ENCODE peak calls at places on chromosomes 12 and 14, in six cellular contexts. N, V, F, J, I and T are unnamed samples.

GRCh38 chr12:11693068-11693467 is 43.6 kb downstream of the ETV6 start:
- DNase-seq in N (no peak), V (no peak), F (no peak), J (no peak), I (no peak), T (no peak)

GRCh38 chr14:95340201-95340697 is 20.5 kb upstream of the CLMN start:
- DNase-seq in N (no peak), V (no peak), F (no peak), J (no peak), I (no peak), T (no peak)

GRCh38 chr14:67674480-67675218 is at the start of gene VTI1B:
- DNase-seq in N (peak), V (peak), F (peak), J (peak), I (peak), T (peak)

GRCh38 chr14:75627406-75627805 is 33.3 kb downstream of the ERG28 start:
- DNase-seq in N (no peak), V (no peak), F (no peak), J (no peak), I (no peak), T (no peak)

GRCh38 chr12:112538740-112539139 is 120.0 kb downstream of the PTPN11 start:
- DNase-seq in N (no peak), V (no peak), F (no peak), J (no peak), I (no peak), T (no peak)

GRCh38 chr14:21054768-21055145 is 2.9 kb upstream of the RNASE8 start:
- DNase-seq in N (no peak), V (no peak), F (no peak), J (no peak), I (peak), T (no peak)

GRCh38 chr12:110001596-110001995 is 2.4 kb downstream of the ANKRD13A start:
- DNase-seq in N (no peak), V (no peak), F (no peak), J (no peak), I (no peak), T (no peak)

GRCh38 chr12:33438025-33438772 is 1.4 kb downstream of the SYT10 start:
- DNase-seq in N (no peak), V (no peak), F (no peak), J (no peak), I (no peak), T (no peak)

GRCh38 chr14:20624495-20625070 is 16.9 kb downstream of the OR6S1 start:
- DNase-seq in N (no peak), V (peak), F (no peak), J (peak), I (peak), T (peak)

GRCh38 chr14:81330619-81331122 is 69.5 kb downstream of the STON2 start:
- DNase-seq in N (no peak), V (no peak), F (no peak), J (no peak), I (no peak), T (no peak)

GRCh38 chr14:94382684-94383663 is 5.4 kb downstream of the SERPINA1 start:
- DNase-seq in N (no peak), V (no peak), F (no peak), J (no peak), I (peak), T (no peak)

GRCh38 chr12:121461048-121461447 is 61.1 kb downstream of the RNF34 start:
- DNase-seq in N (no peak), V (no peak), F (no peak), J (no peak), I (no peak), T (no peak)

GRCh38 chr12:132717531-132718387 is 7.1 kb downstream of the PGAM5 start:
- DNase-seq in N (no peak), V (no peak), F (no peak), J (no peak), I (no peak), T (no peak)

GRCh38 chr14:91246051-91246852 is 1.7 kb upstream of the GPR68 start:
- DNase-seq in N (no peak), V (no peak), F (peak), J (no peak), I (no peak), T (no peak)

GRCh38 chr12:110109037-110109836 is 14.9 kb upstream of the IFT81 start:
- DNase-seq in N (no peak), V (peak), F (no peak), J (peak), I (peak), T (peak)

GRCh38 chr12:115697341-115697740 is 580.2 kb downstream of the MED13L start:
- DNase-seq in N (no peak), V (no peak), F (no peak), J (peak), I (no peak), T (no peak)

GRCh38 chr14:22123188-22123560 is 449.6 kb upstream of the OR4E1 start:
- DNase-seq in N (no peak), V (no peak), F (no peak), J (no peak), I (no peak), T (no peak)
- H3K4me3 ChIP-seq in N (no peak), V (no peak), F (peak), J (no peak), I (no peak), T (no peak)

DNA sequence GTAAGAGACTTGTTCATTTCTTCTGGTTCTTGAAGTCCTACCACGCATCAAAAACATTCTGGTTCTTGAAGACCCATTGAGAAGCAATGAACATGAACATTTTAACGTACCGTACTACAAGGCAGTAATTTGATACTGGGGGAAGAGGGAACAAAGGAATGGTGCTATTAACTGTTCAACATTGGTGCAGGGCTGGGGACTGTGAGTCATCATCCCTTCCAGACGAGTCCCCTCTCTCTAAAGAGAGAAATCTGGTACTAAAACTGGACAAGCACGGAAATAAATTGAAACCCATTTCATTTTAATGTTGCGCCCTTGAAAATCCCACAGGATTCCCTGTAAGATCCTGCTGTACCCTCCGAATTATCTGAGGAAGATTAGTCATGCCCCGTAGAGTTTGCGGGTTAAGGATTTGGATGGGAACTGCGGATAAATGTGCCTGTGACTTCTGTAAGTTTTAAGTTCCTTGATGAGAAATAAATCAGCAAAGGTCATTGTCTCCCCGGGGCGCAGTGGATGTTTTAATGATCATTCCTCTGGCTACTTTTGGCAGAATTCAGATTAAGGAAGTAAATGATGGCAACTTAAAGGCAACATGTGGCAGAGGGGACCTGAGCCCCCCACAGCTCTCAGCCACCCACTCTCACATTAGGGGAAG is 78.6 kb downstream of the KCNK13 start:
- DNase-seq in N (no peak), V (no peak), F (no peak), J (no peak), I (no peak), T (no peak)
- H3K4me3 ChIP-seq in N (no peak), V (no peak), F (no peak), J (no peak), I (no peak), T (no peak)

GRCh38 chr14:29940482-29940881 is 12.8 kb upstream of the PRKD1 start:
- DNase-seq in N (no peak), V (no peak), F (no peak), J (no peak), I (no peak), T (no peak)

GRCh38 chr14:29937116-29937515 is 9.5 kb upstream of the PRKD1 start:
- DNase-seq in N (no peak), V (no peak), F (no peak), J (no peak), I (no peak), T (no peak)

GRCh38 chr14:29941401-29941800 is 13.8 kb upstream of the PRKD1 start:
- DNase-seq in N (no peak), V (no peak), F (no peak), J (no peak), I (no peak), T (no peak)
- H3K4me3 ChIP-seq in N (no peak), V (no peak), F (no peak), J (no peak), I (no peak), T (no peak)

DNA sequence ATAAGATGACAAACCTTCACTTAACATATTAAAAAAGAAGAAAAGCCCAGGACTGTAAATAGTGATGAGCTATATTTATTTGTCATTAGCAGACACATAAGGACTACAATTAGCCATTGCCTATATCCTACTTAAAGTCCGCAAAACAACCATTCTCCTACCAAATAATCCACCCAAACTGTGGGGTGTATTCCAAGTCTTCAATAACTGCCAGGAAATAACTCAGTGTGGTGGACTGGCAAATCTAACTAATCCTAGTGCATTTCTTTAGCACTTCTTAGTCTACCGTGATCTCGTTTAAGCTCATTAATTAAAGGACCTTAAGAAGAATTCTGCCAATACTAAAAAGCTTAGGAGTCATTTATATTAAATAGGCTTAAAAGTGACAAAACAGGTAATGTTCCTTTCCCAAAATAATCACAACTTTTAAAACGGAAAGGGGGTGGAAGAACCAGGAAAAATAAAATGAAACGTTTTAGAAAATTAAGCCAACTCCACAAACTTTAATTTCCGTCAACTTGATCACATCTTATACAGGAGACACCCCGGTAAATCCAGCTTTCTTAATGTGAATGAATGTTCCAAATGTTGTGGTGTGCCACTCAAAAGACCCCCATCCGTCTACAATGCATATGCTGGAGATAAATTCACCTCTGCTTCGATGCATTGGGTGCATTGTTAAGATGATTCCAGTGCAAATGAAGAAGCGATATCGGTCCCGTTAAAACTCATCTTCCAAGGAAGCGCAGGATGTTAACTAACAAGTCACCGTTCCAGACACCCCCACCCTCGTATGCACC is 1.7 kb downstream of the NOVA1 start:
- DNase-seq in N (no peak), V (no peak), F (no peak), J (peak), I (no peak), T (no peak)
- H3K4me3 ChIP-seq in N (no peak), V (peak), F (no peak), J (peak), I (peak), T (peak)

DNA sequence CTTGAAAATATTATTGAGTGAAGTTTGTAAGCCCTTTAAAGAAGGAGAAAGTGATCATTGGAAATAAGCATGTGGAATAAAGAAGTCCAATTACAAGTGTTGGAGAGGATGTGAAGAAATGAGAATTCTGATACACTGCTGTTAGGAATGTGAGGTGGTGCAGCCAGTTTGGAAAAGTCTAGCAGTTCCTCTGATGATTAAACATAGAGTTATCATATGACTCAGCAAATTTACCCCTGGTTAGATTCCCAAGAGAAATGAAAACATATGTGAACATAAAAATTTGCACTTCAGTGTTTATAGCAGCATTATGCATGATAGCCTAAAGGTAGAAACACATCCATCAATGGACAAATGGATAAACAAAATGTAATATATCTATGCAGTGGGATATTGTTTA is 319.9 kb downstream of the AEBP2 start:
- DNase-seq in N (no peak), V (no peak), F (no peak), J (peak), I (no peak), T (no peak)
- H3K4me3 ChIP-seq in N (no peak), V (no peak), F (no peak), J (no peak), I (no peak), T (no peak)